ENCODE peak calls at places on chromosomes 6 and 20, in four cellular contexts. H is ovary, R is RWPE1, X is left ventricle myocardium inferior. O is an unnamed sample.

GRCh38 chr6:3209114-3210023 is 18.1 kb downstream of the TUBB2B start:
- DNase-seq in X (peak; percentile 22), R (peak; percentile 95), H (no peak), O (peak; percentile 59)

GRCh38 chr6:5559651-5560050 is 298.3 kb downstream of the FARS2 start:
- DNase-seq in R (no peak), X (no peak), H (no peak), O (no peak)

GRCh38 chr6:113860165-113860955 is 3.2 kb downstream of the MARCKS start:
- DNase-seq in H (peak; percentile 72), X (peak; percentile 29), R (peak; percentile 21), O (peak; percentile 62)

GRCh38 chr6:81759782-81760181 is 7.3 kb upstream of the TENT5A start:
- DNase-seq in R (peak; percentile 68), H (no peak), X (no peak), O (no peak)

GRCh38 chr20:53655909-53656652 is 62.4 kb upstream of the ZNF217 start:
- DNase-seq in X (no peak), R (no peak), H (no peak), O (no peak)

GRCh38 chr6:15948930-15949900 is 179.7 kb upstream of the MYLIP start:
- DNase-seq in H (no peak), X (no peak), R (peak; percentile 39), O (no peak)

GRCh38 chr6:35038076-35038475 is 103.1 kb downstream of the TCP11 start:
- DNase-seq in R (no peak), H (no peak), X (no peak), O (no peak)

GRCh38 chr6:90285611-90286381 is 10.8 kb downstream of the BACH2 start:
- DNase-seq in R (peak; percentile 80), X (peak; percentile 82), H (peak; percentile 59), O (peak; percentile 89)

GRCh38 chr20:22490287-22491187 is 93.8 kb downstream of the FOXA2 start:
- DNase-seq in R (peak; percentile 10), X (no peak), H (no peak), O (no peak)

GRCh38 chr20:40679119-40679637 is 9.9 kb downstream of the MAFB start:
- DNase-seq in H (no peak), R (no peak), X (no peak), O (no peak)

GRCh38 chr6:2854394-2854982 is 12.8 kb upstream of the SERPINB1 start:
- DNase-seq in H (no peak), X (no peak), R (no peak), O (no peak)

GRCh38 chr20:46364670-46365482 is 41.5 kb downstream of the ELMO2 start:
- DNase-seq in R (no peak), H (no peak), X (no peak), O (no peak)

GRCh38 chr6:154602296-154602695 is 91.8 kb upstream of the CNKSR3 start:
- DNase-seq in R (no peak), H (no peak), X (no peak), O (no peak)

GRCh38 chr20:63657260-63657936 is 714 bp upstream of the RTEL1 start:
- DNase-seq in H (peak; percentile 35), X (no peak), R (no peak), O (no peak)

GRCh38 chr6:77040566-77041195 is 422.6 kb downstream of the HTR1B start:
- DNase-seq in X (no peak), R (peak; percentile 1), H (no peak), O (no peak)

GRCh38 chr20:43590036-43590391 is 723 bp upstream of the IFT52 start:
- DNase-seq in X (no peak), R (no peak), H (peak; percentile 22), O (no peak)

GRCh38 chr6:157985378-157986155 is 3.9 kb downstream of the SYNJ2 start:
- DNase-seq in X (no peak), R (no peak), H (no peak), O (no peak)

GRCh38 chr6:14108571-14109410 is 8.8 kb upstream of the CD83 start:
- DNase-seq in R (no peak), X (no peak), H (no peak), O (no peak)

GRCh38 chr20:58523916-58524315 is 8.7 kb upstream of the APCDD1L start:
- DNase-seq in X (no peak), H (no peak), R (no peak), O (no peak)

GRCh38 chr6:30591008-30591407 is 19.8 kb downstream of the ABCF1 start:
- DNase-seq in H (no peak), X (no peak), R (peak; percentile 83), O (no peak)

GRCh38 chr6:79586548-79586947 is 44.6 kb upstream of the SH3BGRL2 start:
- DNase-seq in X (no peak), H (no peak), R (peak; percentile 38), O (no peak)

GRCh38 chr20:51135926-51136325 is 113.0 kb upstream of the KCNG1 start:
- DNase-seq in H (no peak), X (no peak), R (no peak), O (no peak)

GRCh38 chr6:53020005-53020744 is 25.1 kb upstream of the GSTA4 start:
- DNase-seq in R (no peak), H (no peak), X (no peak), O (no peak)

GRCh38 chr6:32790306-32790705 is 26.5 kb downstream of the HLA-DOB start:
- DNase-seq in R (peak; percentile 62), X (no peak), H (no peak), O (no peak)

GRCh38 chr6:14459315-14459714 is 341.7 kb downstream of the CD83 start:
- DNase-seq in X (no peak), R (no peak), H (no peak), O (no peak)

GRCh38 chr6:127078669-127079068 is 39.8 kb upstream of the RSPO3 start:
- DNase-seq in R (no peak), H (no peak), X (no peak), O (no peak)

GRCh38 chr6:127077886-127078285 is 40.6 kb upstream of the RSPO3 start:
- DNase-seq in H (no peak), X (no peak), R (no peak), O (no peak)

GRCh38 chr6:127069659-127070279 is 48.7 kb upstream of the RSPO3 start:
- DNase-seq in X (no peak), H (no peak), R (peak; percentile 10), O (no peak)

DNA sequence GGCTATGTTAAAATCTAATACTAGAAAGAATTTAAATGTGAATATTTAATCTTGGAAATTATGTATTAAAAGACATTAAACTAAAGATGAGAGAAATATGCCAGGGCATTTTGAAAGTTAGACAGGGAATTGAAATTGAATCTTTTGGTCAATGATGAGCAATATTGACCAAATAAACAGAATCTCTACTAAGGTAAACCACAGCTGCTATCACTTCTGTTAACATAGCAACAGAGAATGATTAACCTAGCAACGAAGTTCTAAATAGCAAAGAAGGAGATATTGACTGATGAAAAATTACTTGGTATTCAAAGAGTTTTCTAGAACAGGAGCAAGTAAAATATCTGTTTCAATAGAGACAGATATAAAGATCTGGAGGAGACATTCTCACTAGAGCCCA is 45.2 kb upstream of the RSPO3 start:
- DNase-seq in R (no peak), H (no peak), X (no peak), O (no peak)
- H3K27ac ChIP-seq in R (no peak overlapping the region), H (no peak overlapping the region), X (no peak overlapping the region), O (no peak overlapping the region)

DNA sequence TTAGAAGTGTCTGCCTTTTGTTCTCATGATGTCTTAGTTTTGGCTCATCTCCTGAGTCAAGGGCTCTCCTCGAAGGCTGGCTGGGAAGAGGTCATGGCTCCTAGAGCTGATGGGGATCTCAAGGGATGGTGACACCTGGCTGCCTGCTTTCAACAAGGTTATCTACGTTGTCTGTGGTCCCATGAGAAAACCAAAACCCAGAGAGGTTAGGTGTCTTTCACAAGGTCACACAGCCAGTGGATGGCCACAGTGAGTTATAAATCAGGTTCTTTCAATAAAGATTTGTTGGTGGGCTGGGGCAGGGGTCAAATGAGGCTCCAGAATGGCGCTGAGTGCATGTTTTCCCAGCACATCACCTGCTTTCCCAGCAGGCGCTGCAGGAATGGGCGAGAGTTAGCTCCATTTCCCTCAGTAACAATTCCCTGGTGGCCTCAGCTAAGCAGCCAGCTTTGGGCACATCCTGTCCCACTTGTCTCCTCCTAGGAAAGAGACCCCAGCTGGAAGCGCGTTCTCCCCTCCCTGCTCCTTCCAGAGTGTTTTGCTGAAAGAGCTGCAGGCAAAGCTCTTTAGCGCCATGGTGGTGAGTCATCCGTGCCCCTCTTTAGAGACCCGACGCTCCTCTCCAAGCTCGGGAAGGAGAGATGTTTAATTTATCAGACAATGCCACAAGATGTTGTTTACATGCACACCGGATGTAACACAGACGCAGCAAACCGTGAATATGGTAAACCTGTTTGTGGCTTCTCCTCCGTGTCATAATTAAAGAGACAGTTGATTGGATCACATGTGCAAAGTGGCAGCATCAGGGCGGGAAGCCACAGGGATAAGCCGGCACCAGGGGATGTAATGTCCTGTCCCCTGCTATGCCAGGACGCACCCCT is 109.7 kb downstream of the LRFN2 start:
- DNase-seq in R (no peak), H (no peak), X (no peak), O (no peak)
- TF ChIP-seq CTCF in R (no peak), H (no peak), X (no peak), O (no peak)

GRCh38 chr20:34083137-34083536 is 28.9 kb downstream of the EIF2S2 start:
- DNase-seq in X (peak; percentile 81), H (peak; percentile 44), R (peak; percentile 96), O (peak; percentile 76)
- H3K27ac ChIP-seq in X (peak overlapping the region; percentile 58), H (peak overlapping the region; percentile 22), R (peak overlapping the region; percentile 71), O (peak overlapping the region; percentile 72)

GRCh38 chr20:38245753-38246152 is 14.8 kb downstream of the KIAA1755 start:
- DNase-seq in X (no peak), H (peak; percentile 64), R (no peak), O (no peak)

GRCh38 chr20:38243617-38244016 is 16.9 kb downstream of the KIAA1755 start:
- DNase-seq in H (no peak), X (no peak), R (no peak), O (no peak)

GRCh38 chr20:38241201-38241600 is 19.3 kb downstream of the KIAA1755 start:
- DNase-seq in H (no peak), R (no peak), X (no peak), O (no peak)

GRCh38 chr20:38239406-38239805 is 21.1 kb downstream of the KIAA1755 start:
- DNase-seq in H (no peak), R (no peak), X (no peak), O (no peak)

GRCh38 chr20:38242848-38243449 is 17.6 kb downstream of the KIAA1755 start:
- DNase-seq in H (no peak), R (no peak), X (no peak), O (no peak)
- TF ChIP-seq CTCF in H (no peak), R (peak; percentile 48), X (peak; percentile 26), O (peak; percentile 38)

DNA sequence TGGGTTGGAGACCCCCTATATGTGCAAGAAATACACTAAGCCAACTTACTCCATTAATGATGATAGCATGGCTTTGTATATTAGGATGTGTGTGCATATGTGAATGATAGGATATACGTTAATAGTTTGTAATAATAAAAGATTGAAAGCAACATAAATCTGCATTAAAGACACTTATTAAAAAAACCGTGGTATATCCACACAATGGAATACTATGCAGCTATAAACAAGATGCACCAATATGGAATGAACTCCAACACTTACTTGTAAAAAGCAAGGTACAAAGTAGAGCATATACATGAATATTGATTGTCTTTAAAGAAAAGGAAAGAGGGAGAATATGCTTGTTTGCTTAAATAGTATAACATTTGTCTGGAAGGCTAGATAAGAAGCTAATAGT is 68.0 kb downstream of the UST start:
- DNase-seq in H (no peak), X (no peak), R (no peak), O (no peak)
- H3K27ac ChIP-seq in H (no peak overlapping the region), X (no peak overlapping the region), R (no peak overlapping the region), O (no peak overlapping the region)

DNA sequence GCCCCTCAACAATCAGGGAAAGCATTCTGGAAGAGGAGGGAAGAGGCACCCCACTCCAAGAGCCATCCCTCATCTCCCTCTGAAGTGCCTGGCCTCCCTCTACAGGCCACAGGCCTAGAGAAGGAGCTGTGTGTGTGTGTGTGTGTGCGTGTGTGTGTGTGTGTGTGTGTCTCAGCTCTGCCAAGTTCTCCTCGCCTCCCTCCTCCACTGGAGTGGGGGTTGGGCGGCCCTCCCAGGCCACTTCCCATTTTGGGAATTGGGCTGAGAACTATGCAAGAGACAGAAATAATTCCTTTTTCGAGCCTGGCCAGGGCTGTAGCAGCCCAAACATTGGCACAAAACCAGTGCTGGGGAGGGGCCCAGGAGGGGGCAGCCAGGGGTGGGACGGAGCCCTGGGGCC is 35.7 kb downstream of the KCNB1 start:
- DNase-seq in R (no peak), X (peak; percentile 84), H (peak; percentile 77), O (peak; percentile 77)
- TF ChIP-seq CTCF in R (no peak), X (peak; percentile 12), H (no peak), O (no peak)